ENCODE peak calls at places on chromosomes 13 and 19, in six cellular contexts. G is Caki2; X is stromal cell of bone marrow; H is NT2/D1; I is transverse colon; U is central memory CD8-positive, alpha-beta T cell. Z is an unnamed sample.

GRCh38 chr19:7142771-7143170 is 73.3 kb downstream of the ZNF557 start:
- DNase-seq in X (no peak), I (no peak), G (no peak), H (no peak), U (no peak), Z (no peak)

GRCh38 chr13:112809332-112810310 is 119.8 kb downstream of the ATP11A start:
- DNase-seq in X (no peak), H (no peak), U (no peak), G (no peak), I (no peak), Z (no peak)

GRCh38 chr19:12364391-12365093 is 941 bp downstream of the ZNF442 start:
- DNase-seq in G (no peak), X (peak; percentile 6), U (no peak), H (no peak), I (peak; percentile 15), Z (no peak)

GRCh38 chr13:114124921-114125320 is 7.5 kb downstream of the RASA3 start:
- DNase-seq in H (no peak), X (no peak), U (peak; percentile 53), I (no peak), G (peak; percentile 43), Z (no peak)

GRCh38 chr13:111911754-111912452 is 155.0 kb upstream of the SOX1 start:
- DNase-seq in G (no peak), X (no peak), U (no peak), H (no peak), I (no peak), Z (peak; percentile 5)

GRCh38 chr19:19545128-19545591 is 7.1 kb downstream of the CILP2 start:
- DNase-seq in U (no peak), H (no peak), I (no peak), X (no peak), G (no peak), Z (no peak)

GRCh38 chr13:74270018-74270417 is 135.8 kb upstream of the KLF12 start:
- DNase-seq in U (no peak), X (no peak), H (no peak), G (peak; percentile 5), I (no peak), Z (no peak)

GRCh38 chr13:75544681-75545333 is 4.8 kb upstream of the UCHL3 start:
- DNase-seq in X (peak; percentile 54), U (no peak), H (no peak), G (peak; percentile 55), I (no peak), Z (no peak)

GRCh38 chr13:37791699-37792098 is 77.9 kb downstream of the TRPC4 start:
- DNase-seq in G (no peak), I (no peak), H (no peak), U (no peak), X (peak; percentile 49), Z (no peak)

GRCh38 chr19:4902796-4903195 is at the start of gene ARRDC5:
- DNase-seq in H (no peak), I (no peak), G (no peak), U (no peak), X (no peak), Z (no peak)

GRCh38 chr13:51246411-51247298 is 24.5 kb downstream of the FAM124A start:
- DNase-seq in H (no peak), U (no peak), I (peak; percentile 14), G (no peak), X (no peak), Z (no peak)

Z was measured in memory B cell.